ENCODE peak calls at places on chromosomes 5 and 9, in nine cellular contexts. A is upper lobe of left lung, H is endothelial cell of umbilical vein, E is HL-60, Z is HCT116, S is K562, I is spleen, Y is transverse colon, N is sigmoid colon. U is an unnamed sample.

GRCh38 chr5:142597546-142598337 is 88.1 kb downstream of the FGF1 start:
- DNase-seq in E (no peak), N (no peak), Z (peak), S (peak), H (peak), I (no peak), A (no peak), Y (no peak), U (peak)

GRCh38 chr9:111153973-111154590 is 115.8 kb upstream of the LPAR1 start:
- DNase-seq in N (no peak), A (no peak), Y (no peak), S (no peak), E (no peak), Z (no peak), H (no peak), I (no peak), U (no peak)

GRCh38 chr9:98022447-98022846 is 34.1 kb upstream of the NANS start:
- DNase-seq in S (no peak), Y (no peak), A (no peak), Z (no peak), N (no peak), E (no peak), I (no peak), H (peak), U (no peak)

GRCh38 chr9:133405508-133406009 is 12.3 kb downstream of the REXO4 start:
- DNase-seq in S (no peak), Z (no peak), N (no peak), I (no peak), A (no peak), Y (no peak), H (peak), E (no peak), U (no peak)

GRCh38 chr5:17189381-17190036 is 27.9 kb upstream of the BASP1 start:
- DNase-seq in I (peak), E (peak), Y (peak), A (peak), N (peak), Z (peak), H (peak), S (peak), U (peak)

GRCh38 chr9:93013856-93014582 is 44.5 kb upstream of the SUSD3 start:
- DNase-seq in N (peak), S (no peak), Y (no peak), H (no peak), A (peak), E (no peak), I (no peak), Z (no peak), U (no peak)

GRCh38 chr5:104569621-104570020 is 1007.0 kb upstream of the NUDT12 start:
- DNase-seq in N (no peak), A (no peak), I (no peak), Y (no peak), Z (no peak), S (no peak), H (no peak), E (no peak), U (no peak)

GRCh38 chr5:85732185-85732584 is 885.6 kb upstream of the COX7C start:
- DNase-seq in H (no peak), A (no peak), Z (no peak), I (no peak), E (no peak), Y (no peak), N (no peak), S (no peak), U (no peak)

GRCh38 chr5:41636605-41637004 is 126.2 kb upstream of the PLCXD3 start:
- DNase-seq in S (no peak), I (no peak), E (no peak), A (no peak), Y (no peak), N (no peak), H (peak), Z (peak), U (no peak)

GRCh38 chr9:127035948-127036347 is 86.5 kb downstream of the ANGPTL2 start:
- DNase-seq in Y (no peak), N (peak), H (peak), A (no peak), E (no peak), I (no peak), Z (no peak), S (no peak), U (no peak)

GRCh38 chr9:94140791-94141790 is 56.8 kb downstream of the PTPDC1 start:
- DNase-seq in E (no peak), A (no peak), S (no peak), Z (no peak), N (no peak), H (no peak), I (no peak), Y (no peak), U (no peak)

GRCh38 chr9:83477571-83477970 is 60.6 kb downstream of the FRMD3 start:
- DNase-seq in I (no peak), Y (no peak), N (no peak), H (no peak), S (no peak), E (no peak), Z (no peak), A (no peak), U (no peak)
- TF ChIP-seq POLR2AphosphoS5 in I (no peak), Y (no peak), N (no peak), H (no peak), S (no peak), E (no peak), Z (no peak), A (no peak), U (no peak)

GRCh38 chr5:78626009-78626571 is 22.5 kb downstream of the LHFPL2 start:
- DNase-seq in H (peak), A (no peak), E (no peak), S (no peak), Y (no peak), I (no peak), Z (no peak), N (no peak), U (no peak)
- TF ChIP-seq POLR2AphosphoS5 in H (no peak), A (no peak), E (no peak), S (no peak), Y (no peak), I (no peak), Z (no peak), N (peak), U (no peak)

GRCh38 chr5:15902050-15902449 is 277.5 kb downstream of the MARCHF11 start:
- DNase-seq in Z (no peak), I (no peak), A (no peak), H (no peak), S (no peak), N (no peak), E (no peak), Y (no peak), U (no peak)
- TF ChIP-seq POLR2AphosphoS5 in Z (no peak), I (no peak), A (peak), H (no peak), S (no peak), N (no peak), E (no peak), Y (no peak), U (no peak)

DNA sequence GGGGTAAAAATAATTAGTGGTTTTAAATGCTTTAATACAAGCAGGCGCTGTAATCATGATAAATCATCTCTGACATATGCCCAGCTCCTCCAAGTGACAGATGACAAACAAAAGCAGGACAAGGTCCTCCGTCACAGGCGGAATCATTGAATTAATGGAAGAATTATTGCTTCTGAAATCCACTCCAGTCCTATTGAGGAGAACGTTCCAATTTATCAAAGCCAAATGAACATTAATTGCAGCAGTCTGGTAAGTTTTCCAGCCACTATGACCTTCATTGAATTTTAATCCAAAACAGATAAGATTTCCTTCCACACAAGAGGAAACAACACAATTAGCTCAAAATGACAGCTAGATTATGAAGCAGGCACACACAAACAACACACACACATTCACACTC is 136.8 kb downstream of the ASTN2 start:
- DNase-seq in I (no peak), A (no peak), E (no peak), S (no peak), Y (no peak), Z (no peak), N (no peak), H (no peak), U (no peak)
- TF ChIP-seq POLR2AphosphoS5 in I (no peak), A (no peak), E (no peak), S (no peak), Y (no peak), Z (no peak), N (no peak), H (no peak), U (no peak)

GRCh38 chr5:81718300-81718699 is 32.6 kb downstream of the SSBP2 start:
- DNase-seq in A (no peak), Y (no peak), E (no peak), S (peak), I (no peak), Z (no peak), H (peak), N (no peak), U (no peak)

GRCh38 chr5:81719743-81720142 is 31.2 kb downstream of the SSBP2 start:
- DNase-seq in Y (no peak), Z (no peak), A (no peak), H (no peak), N (no peak), I (no peak), S (no peak), E (no peak), U (no peak)

GRCh38 chr5:81717815-81718214 is 33.1 kb downstream of the SSBP2 start:
- DNase-seq in N (no peak), Y (no peak), I (no peak), A (no peak), Z (no peak), H (peak), S (no peak), E (no peak), U (no peak)

GRCh38 chr5:81724108-81724507 is 26.8 kb downstream of the SSBP2 start:
- DNase-seq in I (no peak), S (no peak), A (no peak), E (no peak), Z (no peak), Y (no peak), N (no peak), H (no peak), U (no peak)

GRCh38 chr5:81721049-81721448 is 29.8 kb downstream of the SSBP2 start:
- DNase-seq in E (no peak), Z (no peak), H (no peak), A (no peak), S (no peak), N (no peak), I (no peak), Y (no peak), U (no peak)
- TF ChIP-seq POLR2AphosphoS5 in E (no peak), Z (no peak), H (no peak), A (no peak), S (no peak), N (no peak), I (no peak), Y (no peak), U (no peak)

DNA sequence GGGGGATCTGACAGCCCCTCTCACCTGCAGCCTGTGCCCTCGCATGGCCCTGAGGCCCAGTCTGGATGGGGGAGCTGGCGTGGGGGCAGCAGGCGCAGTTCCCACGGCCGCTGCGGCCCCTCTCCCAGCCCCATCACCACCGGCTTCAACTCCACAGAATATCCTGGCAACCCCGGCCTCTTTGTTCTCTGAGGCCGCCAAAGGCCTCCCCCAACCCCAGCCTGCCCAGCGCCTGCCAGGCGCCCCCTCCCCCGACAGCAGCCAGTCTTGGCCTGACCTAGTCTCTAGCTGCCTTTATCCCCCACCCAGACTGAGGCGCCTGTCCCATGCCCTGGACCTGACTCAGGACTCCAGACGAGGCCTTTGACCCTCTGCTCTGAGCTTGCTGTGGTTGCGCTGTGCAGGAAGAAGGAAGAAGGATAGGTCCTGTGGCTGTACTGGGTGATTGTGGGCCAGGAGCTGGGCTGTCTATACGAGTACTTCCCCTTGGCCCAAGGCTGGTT is 38.8 kb downstream of the CXXC5 start:
- DNase-seq in I (no peak), N (no peak), A (no peak), S (no peak), E (peak), Z (no peak), Y (no peak), H (no peak), U (no peak)
- TF ChIP-seq POLR2AphosphoS5 in I (no peak), N (no peak), A (no peak), S (no peak), E (no peak), Z (no peak), Y (no peak), H (no peak), U (no peak)

DNA sequence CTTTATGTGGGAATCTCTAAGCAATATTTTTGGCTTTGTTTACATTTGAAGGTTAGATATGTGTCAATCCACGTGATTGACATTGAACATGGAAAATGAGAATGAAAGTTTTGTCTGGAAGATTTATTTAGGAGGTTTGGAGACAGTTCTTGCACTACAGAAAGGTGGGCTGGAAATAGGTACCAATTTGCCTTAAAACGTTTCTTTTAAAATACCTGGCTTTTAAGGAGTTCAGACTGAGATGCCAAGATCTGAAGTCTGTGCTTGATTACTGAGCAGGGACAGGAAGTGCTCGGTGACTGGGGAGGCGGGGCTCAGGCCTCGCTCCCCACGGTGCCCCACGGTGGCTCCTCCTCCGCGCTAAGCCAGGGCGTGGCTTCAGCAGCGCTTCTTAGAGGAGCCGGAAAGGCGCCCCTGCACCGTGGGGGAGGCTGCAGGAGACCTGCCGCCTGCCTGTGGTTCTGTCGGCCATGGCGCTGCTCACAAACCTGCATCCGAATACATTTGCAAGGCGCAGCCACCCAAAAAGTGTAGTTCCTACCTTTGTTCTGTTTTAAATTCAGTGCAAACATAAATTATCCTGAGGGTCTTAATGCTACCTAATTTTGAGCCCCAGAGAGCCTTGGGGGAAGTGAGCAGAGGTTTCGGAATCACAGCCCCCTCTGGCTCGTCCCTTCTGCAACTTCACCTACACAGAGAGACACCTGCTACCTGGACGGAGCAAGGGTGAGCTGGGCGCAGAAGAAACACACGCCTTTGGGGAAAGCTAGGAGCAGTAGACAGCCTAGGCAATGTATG is 49.2 kb downstream of the USP20 start:
- DNase-seq in E (peak), I (peak), Y (peak), A (peak), N (peak), H (peak), S (peak), Z (peak), U (no peak)
- TF ChIP-seq POLR2AphosphoS5 in E (peak), I (peak), Y (peak), A (peak), N (peak), H (no peak), S (no peak), Z (peak), U (no peak)